ENCODE peak calls at places on chromosomes 1 and 21, in eight cellular contexts. G is cardiac fibroblast, L is bronchial epithelial cell, R is Caco-2, I is AG04450, F is transverse colon, J is stomach, X is kidney epithelial cell. S is an unnamed sample.
A peak's percentile ranks its signal among the peaks of the same experiment; 100 is the strongest.

GRCh38 chr1:28213315-28213714 is 19.5 kb downstream of the DNAJC8 start:
- DNase-seq in X (no peak), I (no peak), F (no peak), L (no peak), R (no peak), J (no peak), G (no peak), S (no peak)

GRCh38 chr1:177256153-177256814 is 85.5 kb downstream of the BRINP2 start:
- DNase-seq in L (peak; percentile 83), I (peak; percentile 42), X (peak; percentile 95), G (peak; percentile 96), J (peak; percentile 75), R (no peak), F (peak; percentile 38), S (peak; percentile 89)

GRCh38 chr1:161052899-161053298 is 7.1 kb upstream of the USF1 start:
- DNase-seq in J (no peak), R (no peak), F (no peak), G (no peak), I (no peak), X (no peak), L (no peak), S (peak; percentile 12)

GRCh38 chr1:231557898-231558710 is 29.6 kb downstream of the TSNAX start:
- DNase-seq in X (no peak), L (no peak), I (no peak), R (no peak), G (no peak), J (no peak), F (no peak), S (peak; percentile 20)

GRCh38 chr1:38919075-38919474 is 22.6 kb downstream of the RHBDL2 start:
- DNase-seq in I (no peak), L (no peak), J (no peak), R (peak; percentile 45), F (no peak), X (no peak), G (no peak), S (peak; percentile 42)

GRCh38 chr1:85815906-85816305 is 107.7 kb upstream of the ZNHIT6 start:
- DNase-seq in J (no peak), F (no peak), L (no peak), G (peak; percentile 10), R (no peak), I (no peak), X (no peak), S (no peak)

GRCh38 chr21:34192646-34193285 is 119.4 kb downstream of the MRPS6 start:
- DNase-seq in R (no peak), G (no peak), I (no peak), J (no peak), F (no peak), L (no peak), X (no peak), S (no peak)

GRCh38 chr21:21715286-21715969 is 717.2 kb downstream of the NCAM2 start:
- DNase-seq in J (no peak), X (peak; percentile 1), G (peak; percentile 75), R (no peak), L (no peak), F (no peak), I (peak; percentile 66), S (peak; percentile 82)

GRCh38 chr1:109719337-109719837 is 7.3 kb downstream of the GSTM5 start:
- DNase-seq in L (peak; percentile 50), F (no peak), G (peak; percentile 51), X (no peak), R (no peak), J (no peak), I (no peak), S (peak; percentile 79)

GRCh38 chr1:2259668-2260392 is 31.7 kb downstream of the SKI start:
- DNase-seq in L (no peak), I (no peak), R (no peak), J (no peak), F (no peak), G (no peak), X (no peak), S (no peak)

GRCh38 chr1:64608015-64608650 is 136.7 kb upstream of the RAVER2 start:
- DNase-seq in L (no peak), J (no peak), I (no peak), R (no peak), G (peak; percentile 9), X (no peak), F (no peak), S (peak; percentile 14)

GRCh38 chr1:44044071-44044801 is 13.0 kb upstream of the SLC6A9 start:
- DNase-seq in X (no peak), G (no peak), L (peak; percentile 77), R (no peak), I (no peak), J (no peak), F (no peak), S (peak; percentile 26)

DNA sequence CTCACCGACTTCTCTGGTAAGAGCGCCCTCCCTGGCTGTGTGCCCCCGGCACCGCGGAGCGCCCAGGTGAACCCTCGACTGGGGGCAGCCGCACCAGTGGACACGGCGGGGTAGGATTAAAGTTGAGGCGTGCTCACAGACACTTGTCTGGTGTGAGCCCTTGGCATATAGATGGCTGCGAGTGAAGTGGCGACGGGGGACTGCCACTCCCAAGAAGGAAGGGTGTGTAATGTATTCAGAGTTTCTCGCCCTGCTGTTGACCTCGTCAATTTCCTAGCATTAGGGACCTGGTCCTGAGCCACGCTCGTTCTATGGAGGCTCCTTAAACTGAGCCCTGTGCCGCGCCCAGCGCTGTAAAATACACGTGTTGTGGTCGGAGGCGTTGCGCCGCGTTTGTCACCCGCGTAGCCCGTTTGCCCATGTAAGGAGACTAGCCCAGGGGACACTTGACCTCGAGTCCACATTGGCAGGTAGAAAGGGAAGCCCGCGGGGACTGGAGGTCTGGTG is 545 bp downstream of the EVA1C start:
- DNase-seq in I (no peak), G (peak; percentile 49), F (peak; percentile 86), R (no peak), X (no peak), L (peak; percentile 22), J (peak; percentile 57), S (peak; percentile 46)
- TF ChIP-seq CTCF in I (peak; percentile 17), G (no peak), F (no peak), R (no peak), X (no peak), L (peak; percentile 9), J (no peak), S (peak; percentile 10)

DNA sequence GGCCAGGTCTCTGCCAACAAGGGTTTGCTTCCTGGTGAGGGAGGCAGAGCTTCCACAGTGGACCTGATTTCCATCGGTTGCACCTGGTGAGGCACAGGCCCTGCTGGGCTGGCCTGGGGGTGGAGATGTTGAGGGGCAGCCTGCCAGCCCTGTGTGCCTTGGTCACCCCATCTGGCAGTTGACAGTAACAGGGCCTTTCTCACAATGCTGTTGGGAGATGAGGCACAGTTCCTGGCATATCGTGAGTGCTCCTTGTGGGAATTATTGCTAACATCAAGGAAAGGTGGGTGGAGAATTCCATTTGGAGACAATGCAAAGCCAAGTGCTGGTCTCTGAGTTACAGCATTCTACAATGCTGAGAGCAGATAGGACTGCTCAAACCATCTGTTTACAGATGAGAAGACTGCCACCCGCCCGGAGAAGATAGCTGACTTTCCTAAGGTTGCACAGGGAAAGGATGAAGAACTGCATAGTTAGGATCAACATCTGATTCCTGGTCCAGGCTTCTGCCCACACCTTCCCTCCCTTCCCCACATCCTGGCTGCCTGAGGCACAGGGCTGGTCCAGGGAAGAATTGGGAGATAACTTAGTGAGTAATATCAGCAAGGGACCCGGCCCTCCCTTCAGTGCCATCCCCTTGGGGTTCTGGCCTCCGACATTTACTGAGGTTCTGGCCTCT is 1.8 kb downstream of the SERINC2 start:
- DNase-seq in L (peak; percentile 62), F (no peak), J (peak; percentile 57), X (no peak), I (no peak), R (no peak), G (no peak), S (no peak)
- H3K4me3 ChIP-seq in L (peak overlapping the region; percentile 78), F (no peak overlapping the region), J (peak overlapping the region; percentile 80), X (peak overlapping the region; percentile 80), I (peak overlapping the region; percentile 85), R (no peak overlapping the region), G (peak overlapping the region; percentile 66), S (peak overlapping the region; percentile 92)

GRCh38 chr1:84504580-84505021 is 1.6 kb upstream of the SPATA1 start:
- DNase-seq in F (no peak), J (no peak), X (no peak), G (peak; percentile 59), R (no peak), L (peak; percentile 38), I (peak; percentile 38), S (peak; percentile 77)
- TF ChIP-seq CTCF in F (no peak), J (no peak), X (no peak), G (no peak), R (no peak), L (no peak), I (peak; percentile 33), S (peak; percentile 3)

GRCh38 chr1:200887772-200888348 is 6.8 kb upstream of the INAVA start:
- DNase-seq in J (no peak), I (no peak), R (no peak), L (no peak), G (no peak), X (no peak), F (no peak), S (no peak)
- H3K4me3 ChIP-seq in J (no peak overlapping the region), I (no peak overlapping the region), R (no peak overlapping the region), L (no peak overlapping the region), G (no peak overlapping the region), X (no peak overlapping the region), F (no peak overlapping the region), S (no peak overlapping the region)

GRCh38 chr1:12658531-12659453 is 14.9 kb downstream of the AADACL4 start:
- DNase-seq in I (peak; percentile 55), F (peak; percentile 75), R (peak; percentile 74), J (peak; percentile 82), G (peak; percentile 84), L (peak; percentile 72), X (no peak), S (peak; percentile 88)
- TF ChIP-seq CTCF in I (peak; percentile 94), F (peak; percentile 93), R (peak; percentile 82), J (no peak), G (peak; percentile 91), L (peak; percentile 92), X (peak; percentile 85), S (peak; percentile 80)

GRCh38 chr1:204148098-204148406 is 3.8 kb downstream of the ETNK2 start:
- DNase-seq in G (no peak), F (no peak), I (no peak), R (no peak), X (no peak), J (no peak), L (no peak), S (no peak)
- H3K4me3 ChIP-seq in G (no peak overlapping the region), F (no peak overlapping the region), I (no peak overlapping the region), R (no peak overlapping the region), X (no peak overlapping the region), J (no peak overlapping the region), L (no peak overlapping the region), S (no peak overlapping the region)

GRCh38 chr1:168321945-168322344 is 41.3 kb downstream of the TBX19 start:
- DNase-seq in X (no peak), I (no peak), J (no peak), R (no peak), G (peak; percentile 75), L (peak; percentile 73), F (no peak), S (peak; percentile 27)
- TF ChIP-seq CTCF in X (peak; percentile 30), I (peak; percentile 30), J (no peak), R (peak; percentile 63), G (peak; percentile 46), L (peak; percentile 45), F (peak; percentile 20), S (peak; percentile 44)

S was measured in foreskin fibroblast.